ENCODE peak calls at places on chromosome 1, in seven cellular contexts. L, P, K, B, T, W and Y are unnamed samples.

GRCh38 chr1:30756545-30757195 is 904 bp downstream of the LAPTM5 start:
- DNase-seq in T (no peak), P (peak), B (peak), K (no peak), L (no peak), W (peak), Y (peak)

GRCh38 chr1:157870477-157870876 is 28.9 kb upstream of the CD5L start:
- DNase-seq in L (no peak), P (no peak), T (no peak), K (no peak), W (no peak), B (no peak), Y (no peak)

GRCh38 chr1:231058416-231059109 is 18.5 kb upstream of the FAM89A start:
- DNase-seq in P (no peak), K (no peak), L (no peak), B (no peak), W (no peak), T (no peak), Y (no peak)

GRCh38 chr1:44327679-44328491 is 27.2 kb downstream of the ERI3 start:
- DNase-seq in W (peak), K (no peak), P (peak), T (peak), B (peak), L (no peak), Y (peak)

GRCh38 chr1:24704411-24705259 is 40.6 kb upstream of the CLIC4 start:
- DNase-seq in K (peak), W (no peak), T (peak), L (no peak), P (peak), B (peak), Y (peak)

GRCh38 chr1:246827396-246827795 is 103.2 kb downstream of the SCCPDH start:
- DNase-seq in K (no peak), W (no peak), T (no peak), P (no peak), B (no peak), L (no peak), Y (no peak)

GRCh38 chr1:81702903-81703302 is 97.8 kb upstream of the ADGRL2 start:
- DNase-seq in P (no peak), W (peak), T (no peak), K (no peak), B (peak), L (no peak), Y (peak)

GRCh38 chr1:162904023-162904422 is 43.0 kb upstream of the CCDC190 start:
- DNase-seq in K (no peak), W (no peak), L (no peak), B (no peak), T (no peak), P (no peak), Y (no peak)

GRCh38 chr1:71413441-71414170 is 332.8 kb upstream of the ZRANB2 start:
- DNase-seq in T (no peak), L (no peak), W (no peak), P (no peak), K (no peak), B (no peak), Y (no peak)

GRCh38 chr1:195981448-195982139 is 626.6 kb downstream of the KCNT2 start:
- DNase-seq in W (no peak), L (no peak), P (no peak), B (peak), T (no peak), K (no peak), Y (peak)
- H3K4me2 ChIP-seq in W (no peak), L (no peak), P (no peak), B (no peak), T (no peak), K (no peak), Y (no peak)

DNA sequence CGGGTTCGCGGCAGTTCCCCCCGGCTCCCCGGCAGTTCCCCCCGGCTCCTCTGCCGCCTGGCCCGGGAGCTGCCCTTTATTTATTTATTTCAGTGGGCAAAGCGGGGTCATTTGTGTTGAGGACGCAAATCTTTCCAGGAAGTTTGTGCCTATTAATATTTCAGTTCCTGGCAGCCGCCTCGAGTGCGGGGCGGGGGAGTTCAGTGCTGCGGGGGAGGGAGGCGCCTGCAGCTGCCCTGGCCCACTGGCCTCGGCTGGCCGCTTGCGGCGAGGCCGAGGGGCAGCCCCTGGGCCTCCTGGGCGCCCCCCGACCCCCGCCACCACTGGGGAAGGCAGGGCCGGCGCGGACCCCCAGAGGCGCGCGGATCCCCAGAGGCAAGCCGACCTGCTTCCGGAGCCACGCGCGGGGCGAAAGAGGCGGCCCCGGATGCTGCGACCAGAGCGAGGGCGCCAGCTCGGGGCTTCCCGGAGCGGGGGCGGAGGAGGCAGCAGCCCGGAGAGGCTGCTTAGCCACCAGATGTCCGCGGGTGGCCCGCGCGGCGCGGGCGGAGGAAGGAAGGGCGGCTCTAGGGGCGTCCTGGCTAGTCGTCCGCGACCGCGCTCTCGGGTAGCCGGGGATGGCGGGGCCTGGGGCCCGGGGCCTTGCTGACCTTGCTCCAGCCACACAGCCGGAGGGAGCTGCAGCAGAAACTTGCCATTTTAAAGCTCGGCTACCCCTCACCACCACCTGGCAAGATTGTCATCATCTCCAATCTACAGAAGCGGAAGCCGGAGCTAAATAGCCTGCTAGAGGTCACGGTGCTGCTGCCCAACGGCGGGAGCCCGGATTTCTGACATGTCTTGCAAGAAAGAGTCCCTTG is 48.0 kb downstream of the H3-3A start:
- DNase-seq in K (peak), W (peak), L (peak), T (peak), P (peak), B (peak), Y (peak)
- H3K18ac ChIP-seq in K (peak), W (peak), L (peak), T (peak), P (peak), B (peak), Y (no peak)

DNA sequence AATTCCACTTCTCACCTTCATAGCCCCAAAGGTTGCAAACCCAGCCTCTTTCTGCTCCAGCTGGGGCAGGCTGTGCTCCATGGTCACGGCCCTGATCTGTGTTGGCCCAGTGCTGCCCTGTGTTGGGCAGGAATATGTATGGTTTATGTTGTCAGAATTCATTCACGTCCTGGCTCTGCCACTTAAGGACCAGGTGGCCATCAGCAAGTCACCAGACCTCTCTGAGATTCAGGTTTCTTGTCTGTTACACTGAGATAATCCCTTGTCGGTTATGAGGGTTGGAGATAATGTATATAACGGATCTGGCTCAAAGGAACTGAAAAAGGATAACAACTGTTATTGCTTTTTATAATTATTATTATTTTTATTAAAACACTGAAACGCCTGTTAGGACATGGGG is 39.1 kb upstream of the SELENON start:
- DNase-seq in B (no peak), P (no peak), K (no peak), W (no peak), T (no peak), L (no peak), Y (no peak)
- H3K4me2 ChIP-seq in B (no peak), P (no peak), K (no peak), W (no peak), T (no peak), L (no peak), Y (no peak)

GRCh38 chr1:28640766-28641165 is 2.1 kb downstream of the TAF12 start:
- DNase-seq in K (no peak), T (no peak), W (no peak), P (peak), B (peak), L (no peak), Y (peak)
- H3K18ac ChIP-seq in K (no peak), T (no peak), W (no peak), P (no peak), B (no peak), L (no peak), Y (no peak)

DNA sequence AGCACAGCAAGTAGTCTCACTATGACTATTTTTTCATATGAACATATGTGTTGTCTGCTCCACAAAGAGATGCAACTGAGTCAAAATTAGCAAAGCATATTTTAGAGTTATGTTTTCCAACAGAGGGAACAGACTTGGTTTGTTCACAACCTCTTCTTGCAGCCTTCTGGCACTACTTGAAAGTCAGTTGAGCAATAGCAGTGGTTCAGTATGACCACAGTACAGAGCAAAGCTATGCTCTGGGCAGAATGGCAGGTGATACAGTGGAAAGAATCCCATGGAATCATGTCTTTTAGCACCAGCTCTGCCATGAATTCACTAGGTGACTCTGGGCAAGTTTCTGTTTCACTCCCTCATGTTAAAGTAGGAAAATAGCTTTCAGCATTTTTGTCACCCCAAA is 5.3 kb downstream of the CCN1 start:
- DNase-seq in W (peak), L (peak), K (no peak), T (no peak), P (no peak), B (peak), Y (peak)
- H3K4me2 ChIP-seq in W (no peak), L (no peak), K (no peak), T (no peak), P (no peak), B (no peak), Y (no peak)

GRCh38 chr1:56434659-56435202 is 144.6 kb downstream of the PLPP3 start:
- DNase-seq in B (no peak), P (peak), T (no peak), L (no peak), K (no peak), W (no peak), Y (no peak)
- H3K18ac ChIP-seq in B (no peak), P (peak), T (no peak), L (no peak), K (peak), W (no peak), Y (no peak)

DNA sequence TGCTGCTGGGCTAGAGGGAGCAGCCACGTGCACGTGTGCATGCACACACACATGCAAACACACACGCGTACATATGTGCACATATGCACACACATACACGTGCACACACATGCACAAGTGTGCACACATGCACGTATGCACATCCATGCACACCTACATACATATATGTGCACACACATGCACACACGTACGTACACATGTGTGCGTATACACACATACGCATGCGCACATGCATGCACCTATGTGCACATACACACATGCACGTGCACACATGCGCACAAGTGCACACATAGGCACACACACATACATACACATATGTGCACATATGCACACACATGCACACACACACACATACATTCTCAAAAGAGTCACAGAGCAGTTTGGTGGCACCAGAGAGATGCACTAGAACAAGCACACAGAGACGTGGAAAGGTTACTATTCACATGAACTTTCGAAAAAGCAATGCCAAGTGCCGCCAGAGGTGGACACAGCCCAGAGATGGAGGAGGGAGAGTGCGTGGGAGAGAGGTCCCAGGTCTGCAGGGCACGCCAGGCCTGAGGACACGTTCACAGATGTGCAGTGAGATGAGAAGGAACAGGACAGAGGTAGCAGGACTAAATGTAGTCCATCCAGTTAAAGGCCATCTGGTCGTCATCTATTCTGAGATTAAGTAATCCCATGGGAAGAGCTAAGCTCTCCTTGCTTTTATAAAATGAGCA is 85.7 kb upstream of the SLC25A33 start:
- DNase-seq in K (no peak), B (peak), P (no peak), T (no peak), L (no peak), W (no peak), Y (no peak)
- H3K4me2 ChIP-seq in K (no peak), B (no peak), P (no peak), T (no peak), L (no peak), W (no peak), Y (no peak)

GRCh38 chr1:226126824-226127591 is 59.5 kb downstream of the ACBD3 start:
- DNase-seq in K (no peak), B (no peak), L (no peak), T (no peak), W (no peak), P (no peak), Y (no peak)
- H3K18ac ChIP-seq in K (no peak), B (no peak), L (no peak), T (no peak), W (no peak), P (no peak), Y (no peak)

GRCh38 chr1:5574641-5575040 is 417.6 kb downstream of the NPHP4 start:
- DNase-seq in T (no peak), W (no peak), K (no peak), B (no peak), L (peak), P (no peak), Y (no peak)
- H3K4me2 ChIP-seq in T (no peak), W (no peak), K (no peak), B (no peak), L (no peak), P (no peak), Y (no peak)